ENCODE peak calls at places on chromosomes 2 and 18, in eight cellular contexts. One of them, this sample, is unnamed.
A peak's percentile ranks its signal among the peaks of the same experiment; 100 is the strongest.

GRCh38 chr2:119224391-119224972 is 848 bp downstream of the STEAP3 start:
- DNase-seq in HT-29: no peak
- DNase-seq in cardiac muscle cell: no peak
- DNase-seq in AG09309: no peak
- DNase-seq in AG09319: no peak
- DNase-seq in GM23248: no peak
- DNase-seq in lower lobe of right lung: no peak
- DNase-seq in effector memory CD8-positive, alpha-beta T cell: no peak
- DNase-seq in this sample: no peak

GRCh38 chr18:46793565-46793964 is 36.7 kb upstream of the ST8SIA5 start:
- DNase-seq in HT-29: no peak
- DNase-seq in cardiac muscle cell: no peak
- DNase-seq in AG09309: no peak
- DNase-seq in AG09319: no peak
- DNase-seq in GM23248: no peak
- DNase-seq in lower lobe of right lung: no peak
- DNase-seq in effector memory CD8-positive, alpha-beta T cell: no peak
- DNase-seq in this sample: no peak

GRCh38 chr2:30030361-30030760 is 109.0 kb upstream of the ALK start:
- DNase-seq in HT-29: peak; percentile 3
- DNase-seq in cardiac muscle cell: no peak
- DNase-seq in AG09309: no peak
- DNase-seq in AG09319: no peak
- DNase-seq in GM23248: no peak
- DNase-seq in lower lobe of right lung: no peak
- DNase-seq in effector memory CD8-positive, alpha-beta T cell: no peak
- DNase-seq in this sample: no peak

GRCh38 chr18:73199151-73199550 is 331.4 kb upstream of the NETO1 start:
- DNase-seq in HT-29: no peak
- DNase-seq in cardiac muscle cell: no peak
- DNase-seq in AG09309: peak; percentile 37
- DNase-seq in AG09319: peak; percentile 8
- DNase-seq in GM23248: peak; percentile 18
- DNase-seq in lower lobe of right lung: no peak
- DNase-seq in effector memory CD8-positive, alpha-beta T cell: no peak
- DNase-seq in this sample: no peak

GRCh38 chr2:104321800-104322164 is 532.1 kb upstream of the POU3F3 start:
- DNase-seq in HT-29: no peak
- DNase-seq in cardiac muscle cell: no peak
- DNase-seq in AG09309: no peak
- DNase-seq in AG09319: no peak
- DNase-seq in GM23248: no peak
- DNase-seq in lower lobe of right lung: no peak
- DNase-seq in effector memory CD8-positive, alpha-beta T cell: no peak
- DNase-seq in this sample: no peak

GRCh38 chr2:165203689-165204559 is at the start of gene SCN3A:
- DNase-seq in HT-29: peak; percentile 53
- DNase-seq in cardiac muscle cell: peak; percentile 61
- DNase-seq in AG09309: peak; percentile 28
- DNase-seq in AG09319: no peak
- DNase-seq in GM23248: peak; percentile 69
- DNase-seq in lower lobe of right lung: no peak
- DNase-seq in effector memory CD8-positive, alpha-beta T cell: no peak
- DNase-seq in this sample: peak; percentile 3

GRCh38 chr18:63144748-63145147 is 174.8 kb downstream of the BCL2 start:
- DNase-seq in HT-29: no peak
- DNase-seq in cardiac muscle cell: peak; percentile 13
- DNase-seq in AG09309: no peak
- DNase-seq in AG09319: no peak
- DNase-seq in GM23248: no peak
- DNase-seq in lower lobe of right lung: no peak
- DNase-seq in effector memory CD8-positive, alpha-beta T cell: no peak
- DNase-seq in this sample: no peak

GRCh38 chr18:23099621-23100020 is 35.7 kb upstream of the CABLES1 start:
- DNase-seq in HT-29: peak; percentile 89
- DNase-seq in cardiac muscle cell: no peak
- DNase-seq in AG09309: no peak
- DNase-seq in AG09319: no peak
- DNase-seq in GM23248: no peak
- DNase-seq in lower lobe of right lung: peak; percentile 82
- DNase-seq in effector memory CD8-positive, alpha-beta T cell: no peak
- DNase-seq in this sample: no peak

GRCh38 chr2:135843671-135844070 is 6.7 kb upstream of the LCT start:
- DNase-seq in HT-29: no peak
- DNase-seq in cardiac muscle cell: no peak
- DNase-seq in AG09309: no peak
- DNase-seq in AG09319: no peak
- DNase-seq in GM23248: peak; percentile 59
- DNase-seq in lower lobe of right lung: no peak
- DNase-seq in effector memory CD8-positive, alpha-beta T cell: no peak
- DNase-seq in this sample: no peak

GRCh38 chr2:137951606-137952005 is 12.7 kb upstream of the HNMT start:
- DNase-seq in HT-29: no peak
- DNase-seq in cardiac muscle cell: peak; percentile 49
- DNase-seq in AG09309: no peak
- DNase-seq in AG09319: no peak
- DNase-seq in GM23248: peak; percentile 73
- DNase-seq in lower lobe of right lung: no peak
- DNase-seq in effector memory CD8-positive, alpha-beta T cell: no peak
- DNase-seq in this sample: no peak

GRCh38 chr2:100317634-100318033 is 4.7 kb downstream of the LONRF2 start:
- DNase-seq in HT-29: no peak
- DNase-seq in cardiac muscle cell: no peak
- DNase-seq in AG09309: no peak
- DNase-seq in AG09319: no peak
- DNase-seq in GM23248: peak; percentile 13
- DNase-seq in lower lobe of right lung: no peak
- DNase-seq in effector memory CD8-positive, alpha-beta T cell: no peak
- DNase-seq in this sample: no peak

GRCh38 chr2:19312949-19313348 is 45.5 kb downstream of the OSR1 start:
- DNase-seq in HT-29: peak; percentile 71
- DNase-seq in cardiac muscle cell: peak; percentile 54
- DNase-seq in AG09309: no peak
- DNase-seq in AG09319: no peak
- DNase-seq in GM23248: peak; percentile 69
- DNase-seq in lower lobe of right lung: no peak
- DNase-seq in effector memory CD8-positive, alpha-beta T cell: no peak
- DNase-seq in this sample: no peak

GRCh38 chr2:237617305-237617982 is 9.9 kb upstream of the LRRFIP1 start:
- DNase-seq in HT-29: no peak
- DNase-seq in cardiac muscle cell: no peak
- DNase-seq in AG09309: no peak
- DNase-seq in AG09319: no peak
- DNase-seq in GM23248: no peak
- DNase-seq in lower lobe of right lung: no peak
- DNase-seq in effector memory CD8-positive, alpha-beta T cell: no peak
- DNase-seq in this sample: no peak

GRCh38 chr2:25176541-25177368 is 8.4 kb upstream of the POMC start:
- DNase-seq in HT-29: no peak
- DNase-seq in cardiac muscle cell: no peak
- DNase-seq in AG09309: no peak
- DNase-seq in AG09319: no peak
- DNase-seq in GM23248: no peak
- DNase-seq in lower lobe of right lung: no peak
- DNase-seq in effector memory CD8-positive, alpha-beta T cell: no peak
- DNase-seq in this sample: no peak

GRCh38 chr2:45778720-45779171 is 127.3 kb downstream of the PRKCE start:
- DNase-seq in HT-29: peak; percentile 84
- DNase-seq in cardiac muscle cell: peak; percentile 81
- DNase-seq in AG09309: no peak
- DNase-seq in AG09319: no peak
- DNase-seq in GM23248: peak; percentile 78
- DNase-seq in lower lobe of right lung: no peak
- DNase-seq in effector memory CD8-positive, alpha-beta T cell: peak; percentile 75
- DNase-seq in this sample: peak; percentile 40

GRCh38 chr2:88666576-88666975 is 24.9 kb upstream of the RPIA start:
- DNase-seq in HT-29: no peak
- DNase-seq in cardiac muscle cell: no peak
- DNase-seq in AG09309: no peak
- DNase-seq in AG09319: no peak
- DNase-seq in GM23248: no peak
- DNase-seq in lower lobe of right lung: no peak
- DNase-seq in effector memory CD8-positive, alpha-beta T cell: no peak
- DNase-seq in this sample: no peak

GRCh38 chr18:44259610-44260009 is 421.1 kb upstream of the SETBP1 start:
- DNase-seq in HT-29: no peak
- DNase-seq in cardiac muscle cell: no peak
- DNase-seq in AG09309: no peak
- DNase-seq in AG09319: no peak
- DNase-seq in GM23248: no peak
- DNase-seq in lower lobe of right lung: no peak
- DNase-seq in effector memory CD8-positive, alpha-beta T cell: no peak
- DNase-seq in this sample: no peak

GRCh38 chr2:118988706-118989105 is 46.7 kb downstream of the MARCO start:
- DNase-seq in HT-29: no peak
- DNase-seq in cardiac muscle cell: no peak
- DNase-seq in AG09309: no peak
- DNase-seq in AG09319: no peak
- DNase-seq in GM23248: no peak
- DNase-seq in lower lobe of right lung: no peak
- DNase-seq in effector memory CD8-positive, alpha-beta T cell: no peak
- DNase-seq in this sample: no peak

GRCh38 chr2:215729985-215730620 is 283.2 kb downstream of the MREG start:
- DNase-seq in HT-29: no peak
- DNase-seq in cardiac muscle cell: no peak
- DNase-seq in AG09309: no peak
- DNase-seq in AG09319: no peak
- DNase-seq in GM23248: peak; percentile 58
- DNase-seq in lower lobe of right lung: no peak
- DNase-seq in effector memory CD8-positive, alpha-beta T cell: no peak
- DNase-seq in this sample: no peak

GRCh38 chr2:62467475-62468321 is 38.3 kb downstream of the TMEM17 start:
- DNase-seq in HT-29: no peak
- DNase-seq in cardiac muscle cell: peak; percentile 75
- DNase-seq in AG09309: no peak
- DNase-seq in AG09319: no peak
- DNase-seq in GM23248: peak; percentile 74
- DNase-seq in lower lobe of right lung: peak; percentile 57
- DNase-seq in effector memory CD8-positive, alpha-beta T cell: no peak
- DNase-seq in this sample: no peak

GRCh38 chr2:190121971-190122370 is 59.4 kb upstream of the MSTN start:
- DNase-seq in HT-29: peak; percentile 33
- DNase-seq in cardiac muscle cell: peak; percentile 27
- DNase-seq in AG09309: no peak
- DNase-seq in AG09319: no peak
- DNase-seq in GM23248: peak; percentile 24
- DNase-seq in lower lobe of right lung: no peak
- DNase-seq in effector memory CD8-positive, alpha-beta T cell: no peak
- DNase-seq in this sample: peak; percentile 3

GRCh38 chr2:135132314-135132713 is 80.2 kb downstream of the RAB3GAP1 start:
- DNase-seq in HT-29: no peak
- DNase-seq in cardiac muscle cell: peak; percentile 43
- DNase-seq in AG09309: peak; percentile 5
- DNase-seq in AG09319: no peak
- DNase-seq in GM23248: peak; percentile 81
- DNase-seq in lower lobe of right lung: no peak
- DNase-seq in effector memory CD8-positive, alpha-beta T cell: no peak
- DNase-seq in this sample: no peak

GRCh38 chr2:162022290-162022945 is 51.6 kb downstream of the DPP4 start:
- DNase-seq in HT-29: peak; percentile 21
- DNase-seq in cardiac muscle cell: peak; percentile 34
- DNase-seq in AG09309: no peak
- DNase-seq in AG09319: no peak
- DNase-seq in GM23248: peak; percentile 49
- DNase-seq in lower lobe of right lung: no peak
- DNase-seq in effector memory CD8-positive, alpha-beta T cell: no peak
- DNase-seq in this sample: no peak

GRCh38 chr2:132645176-132645575 is 24.8 kb downstream of the LYPD1 start:
- DNase-seq in HT-29: no peak
- DNase-seq in cardiac muscle cell: no peak
- DNase-seq in AG09309: no peak
- DNase-seq in AG09319: no peak
- DNase-seq in GM23248: no peak
- DNase-seq in lower lobe of right lung: no peak
- DNase-seq in effector memory CD8-positive, alpha-beta T cell: no peak
- DNase-seq in this sample: no peak

GRCh38 chr18:22734812-22735627 is 198.1 kb upstream of the RBBP8 start:
- DNase-seq in HT-29: no peak
- DNase-seq in cardiac muscle cell: peak; percentile 61
- DNase-seq in AG09309: peak; percentile 48
- DNase-seq in AG09319: peak; percentile 38
- DNase-seq in GM23248: peak; percentile 36
- DNase-seq in lower lobe of right lung: no peak
- DNase-seq in effector memory CD8-positive, alpha-beta T cell: no peak
- DNase-seq in this sample: no peak

GRCh38 chr2:113699048-113699447 is 57.4 kb downstream of the SLC35F5 start:
- DNase-seq in HT-29: no peak
- DNase-seq in cardiac muscle cell: no peak
- DNase-seq in AG09309: no peak
- DNase-seq in AG09319: no peak
- DNase-seq in GM23248: no peak
- DNase-seq in lower lobe of right lung: no peak
- DNase-seq in effector memory CD8-positive, alpha-beta T cell: no peak
- DNase-seq in this sample: no peak

GRCh38 chr2:86807462-86808275 is 17.0 kb upstream of the CD8A start:
- DNase-seq in HT-29: peak; percentile 25
- DNase-seq in cardiac muscle cell: peak; percentile 38
- DNase-seq in AG09309: no peak
- DNase-seq in AG09319: no peak
- DNase-seq in GM23248: peak; percentile 33
- DNase-seq in lower lobe of right lung: peak; percentile 64
- DNase-seq in effector memory CD8-positive, alpha-beta T cell: peak; percentile 70
- DNase-seq in this sample: no peak

GRCh38 chr2:50820176-50820575 is 211.8 kb downstream of the NRXN1 start:
- DNase-seq in HT-29: no peak
- DNase-seq in cardiac muscle cell: no peak
- DNase-seq in AG09309: no peak
- DNase-seq in AG09319: no peak
- DNase-seq in GM23248: no peak
- DNase-seq in lower lobe of right lung: no peak
- DNase-seq in effector memory CD8-positive, alpha-beta T cell: no peak
- DNase-seq in this sample: no peak

GRCh38 chr2:32427672-32428622 is 71.1 kb downstream of the BIRC6 start:
- DNase-seq in HT-29: no peak
- DNase-seq in cardiac muscle cell: no peak
- DNase-seq in AG09309: no peak
- DNase-seq in AG09319: no peak
- DNase-seq in GM23248: no peak
- DNase-seq in lower lobe of right lung: no peak
- DNase-seq in effector memory CD8-positive, alpha-beta T cell: no peak
- DNase-seq in this sample: no peak

GRCh38 chr2:101474752-101475384 is at the start of gene RFX8:
- DNase-seq in HT-29: no peak
- DNase-seq in cardiac muscle cell: peak; percentile 90
- DNase-seq in AG09309: peak; percentile 93
- DNase-seq in AG09319: peak; percentile 86
- DNase-seq in GM23248: peak; percentile 97
- DNase-seq in lower lobe of right lung: no peak
- DNase-seq in effector memory CD8-positive, alpha-beta T cell: peak; percentile 9
- DNase-seq in this sample: no peak

GRCh38 chr2:54422072-54422581 is 34.0 kb upstream of the SPTBN1 start:
- DNase-seq in HT-29: no peak
- DNase-seq in cardiac muscle cell: no peak
- DNase-seq in AG09309: no peak
- DNase-seq in AG09319: no peak
- DNase-seq in GM23248: no peak
- DNase-seq in lower lobe of right lung: no peak
- DNase-seq in effector memory CD8-positive, alpha-beta T cell: peak; percentile 24
- DNase-seq in this sample: no peak

GRCh38 chr18:42045346-42045745 is 90.3 kb downstream of the PIK3C3 start:
- DNase-seq in HT-29: no peak
- DNase-seq in cardiac muscle cell: peak; percentile 8
- DNase-seq in AG09309: no peak
- DNase-seq in AG09319: no peak
- DNase-seq in GM23248: peak; percentile 69
- DNase-seq in lower lobe of right lung: no peak
- DNase-seq in effector memory CD8-positive, alpha-beta T cell: no peak
- DNase-seq in this sample: no peak

GRCh38 chr2:74201596-74201995 is 3.2 kb downstream of the MTHFD2 start:
- DNase-seq in HT-29: no peak
- DNase-seq in cardiac muscle cell: peak; percentile 65
- DNase-seq in AG09309: peak; percentile 51
- DNase-seq in AG09319: peak; percentile 73
- DNase-seq in GM23248: peak; percentile 85
- DNase-seq in lower lobe of right lung: no peak
- DNase-seq in effector memory CD8-positive, alpha-beta T cell: no peak
- DNase-seq in this sample: no peak

GRCh38 chr18:79926715-79927596 is 24.5 kb downstream of the SLC66A2 start:
- DNase-seq in HT-29: no peak
- DNase-seq in cardiac muscle cell: no peak
- DNase-seq in AG09309: no peak
- DNase-seq in AG09319: no peak
- DNase-seq in GM23248: no peak
- DNase-seq in lower lobe of right lung: peak; percentile 40
- DNase-seq in effector memory CD8-positive, alpha-beta T cell: no peak
- DNase-seq in this sample: no peak

This sample was measured in GM19239.